ENCODE peak calls at places on chromosomes 16 and 17, in five cellular contexts. J, W, P, L and A are unnamed samples.
A peak's percentile ranks its signal among the peaks of the same experiment; 100 is the strongest.

GRCh38 chr16:66289051-66289680 is 77.3 kb upstream of the CDH5 start:
- DNase-seq in J (no peak), P (no peak), L (no peak), W (peak; percentile 42), A (no peak)

GRCh38 chr17:31509805-31510177 is 118.3 kb downstream of the RAB11FIP4 start:
- DNase-seq in L (no peak), W (no peak), J (no peak), P (no peak), A (no peak)

GRCh38 chr16:2663553-2664521 is 18.5 kb upstream of the KCTD5 start:
- DNase-seq in P (no peak), L (peak; percentile 71), J (no peak), W (no peak), A (no peak)

GRCh38 chr16:78926723-78927200 is 673.8 kb downstream of the MAF start:
- DNase-seq in W (no peak), P (no peak), L (no peak), J (no peak), A (no peak)

GRCh38 chr16:30741461-30741914 is 6.7 kb upstream of the PHKG2 start:
- DNase-seq in L (peak; percentile 91), P (no peak), J (peak; percentile 53), W (no peak), A (no peak)

GRCh38 chr17:12438813-12439586 is 226.7 kb upstream of the MYOCD start:
- DNase-seq in P (no peak), J (no peak), W (no peak), L (no peak), A (no peak)

GRCh38 chr17:19364699-19365498 is 2.4 kb upstream of the B9D1 start:
- DNase-seq in P (no peak), W (no peak), L (peak; percentile 51), J (no peak), A (peak; percentile 52)

GRCh38 chr17:78738245-78738644 is 43.8 kb downstream of the CYTH1 start:
- DNase-seq in J (no peak), W (no peak), P (no peak), L (no peak), A (no peak)

GRCh38 chr16:77789085-77789611 is 784 bp downstream of the VAT1L start:
- DNase-seq in W (no peak), L (peak; percentile 40), P (peak; percentile 44), J (no peak), A (peak; percentile 32)

GRCh38 chr17:82366749-82367148 is 4.8 kb upstream of the UTS2R start:
- DNase-seq in J (no peak), P (no peak), W (no peak), L (no peak), A (no peak)

GRCh38 chr16:31451681-31452351 is 7.5 kb upstream of the ARMC5 start:
- DNase-seq in L (peak; percentile 89), W (no peak), P (peak; percentile 79), J (peak; percentile 53), A (peak; percentile 95)

GRCh38 chr16:88737298-88738166 is 31.2 kb downstream of the CTU2 start:
- DNase-seq in J (peak; percentile 58), P (peak; percentile 81), W (peak; percentile 88), L (peak; percentile 80), A (peak; percentile 44)

GRCh38 chr16:11955713-11956123 is 9.3 kb upstream of the TNFRSF17 start:
- DNase-seq in P (no peak), L (peak; percentile 98), J (no peak), W (no peak), A (no peak)

GRCh38 chr16:57700801-57701551 is 6.4 kb downstream of the DRC7 start:
- DNase-seq in P (peak; percentile 33), W (no peak), L (no peak), J (no peak), A (no peak)

GRCh38 chr16:24191876-24192402 is 64.2 kb upstream of the CACNG3 start:
- DNase-seq in W (no peak), L (no peak), J (no peak), P (no peak), A (no peak)

GRCh38 chr16:85029413-85029794 is 1.8 kb downstream of the KIAA0513 start:
- DNase-seq in J (no peak), W (peak; percentile 62), L (peak; percentile 86), P (no peak), A (no peak)

GRCh38 chr16:78390070-78390469 is 290.6 kb downstream of the WWOX start:
- DNase-seq in J (no peak), W (no peak), L (no peak), P (no peak), A (no peak)

GRCh38 chr17:14015286-14015685 is 54.0 kb upstream of the COX10 start:
- DNase-seq in P (no peak), J (no peak), L (no peak), W (no peak), A (no peak)
- H3K4me3 ChIP-seq in P (no peak overlapping the region), J (no peak overlapping the region), L (no peak overlapping the region), W (no peak overlapping the region), A (no peak overlapping the region)

DNA sequence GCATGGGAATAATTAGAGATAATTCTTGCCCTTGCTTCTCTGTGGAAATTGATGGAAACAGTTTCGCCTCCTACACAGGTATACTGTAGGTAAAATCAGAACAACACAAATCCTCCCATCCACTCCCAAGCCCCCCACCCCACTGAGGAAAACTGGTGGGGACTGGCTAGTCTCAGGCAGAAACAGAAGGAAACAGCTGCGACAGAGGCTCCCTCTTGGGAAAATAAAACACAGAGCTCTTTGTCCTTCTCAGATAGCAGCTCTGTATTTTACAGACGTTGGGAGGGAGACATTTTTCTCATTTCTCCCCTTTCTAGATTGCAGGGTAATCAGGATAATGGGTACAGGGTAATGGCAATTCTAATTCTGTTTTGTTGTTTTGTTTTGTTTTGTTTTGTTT is 1.1 kb downstream of the SLFN13 start:
- DNase-seq in P (peak; percentile 17), W (no peak), L (no peak), J (no peak), A (no peak)
- H3K4me3 ChIP-seq in P (peak overlapping the region; percentile 47), W (no peak overlapping the region), L (no peak overlapping the region), J (no peak overlapping the region), A (no peak overlapping the region)

GRCh38 chr16:75317101-75317522 is 65.7 kb upstream of the BCAR1 start:
- DNase-seq in L (peak; percentile 42), P (no peak), J (no peak), W (no peak), A (no peak)

GRCh38 chr16:75322706-75323105 is 71.3 kb upstream of the BCAR1 start:
- DNase-seq in J (no peak), P (no peak), L (peak; percentile 68), W (no peak), A (no peak)

GRCh38 chr16:75320435-75320834 is 69.0 kb upstream of the BCAR1 start:
- DNase-seq in L (peak; percentile 46), J (no peak), P (peak; percentile 58), W (no peak), A (no peak)

GRCh38 chr16:75318737-75319136 is 67.3 kb upstream of the BCAR1 start:
- DNase-seq in W (no peak), P (no peak), J (no peak), L (no peak), A (no peak)

DNA sequence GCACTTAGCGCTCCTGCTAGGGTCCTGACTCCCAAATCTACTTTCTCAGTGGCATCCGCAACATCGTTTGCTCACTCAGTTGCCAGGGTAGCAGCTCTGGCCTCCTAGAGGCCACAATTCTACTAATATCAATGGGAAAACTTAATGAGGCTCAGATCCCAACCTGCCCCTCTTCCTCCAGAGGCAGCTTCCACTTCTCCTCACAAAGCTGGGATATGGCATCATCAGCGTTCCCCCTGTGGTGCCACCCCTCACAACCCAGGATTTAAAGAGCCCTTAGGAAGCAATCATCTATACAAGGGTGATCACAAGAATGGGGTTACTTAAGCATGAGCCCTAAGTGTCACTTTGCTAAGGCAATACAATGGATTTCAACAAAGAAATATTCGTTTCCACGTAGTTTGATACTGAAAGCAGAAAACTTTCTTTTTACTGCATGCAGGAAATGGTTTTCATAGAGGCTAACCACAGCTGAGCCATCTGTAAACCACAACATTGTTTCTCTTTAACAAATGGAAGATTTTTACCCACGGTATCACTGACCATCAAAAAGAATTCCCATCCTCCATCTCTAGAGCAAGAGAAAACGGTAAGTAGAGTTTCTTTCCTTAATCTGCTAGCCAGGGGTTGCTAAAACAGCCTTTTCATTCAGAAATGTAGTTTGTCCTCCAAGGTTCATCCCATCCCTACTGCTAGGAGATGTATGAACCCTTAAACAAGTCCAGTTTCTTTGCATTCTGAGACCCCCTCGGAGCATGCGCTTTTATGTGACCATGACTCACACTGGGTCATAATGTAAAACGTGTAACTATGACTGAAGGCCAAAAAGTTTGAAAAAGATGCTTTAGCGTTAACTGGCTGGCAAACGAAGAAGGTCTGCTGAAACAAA is 68.3 kb upstream of the BCAR1 start:
- DNase-seq in J (no peak), L (peak; percentile 93), P (no peak), W (no peak), A (no peak)
- H3K4me3 ChIP-seq in J (no peak overlapping the region), L (peak overlapping the region; percentile 70), P (no peak overlapping the region), W (peak overlapping the region; percentile 28), A (no peak overlapping the region)

DNA sequence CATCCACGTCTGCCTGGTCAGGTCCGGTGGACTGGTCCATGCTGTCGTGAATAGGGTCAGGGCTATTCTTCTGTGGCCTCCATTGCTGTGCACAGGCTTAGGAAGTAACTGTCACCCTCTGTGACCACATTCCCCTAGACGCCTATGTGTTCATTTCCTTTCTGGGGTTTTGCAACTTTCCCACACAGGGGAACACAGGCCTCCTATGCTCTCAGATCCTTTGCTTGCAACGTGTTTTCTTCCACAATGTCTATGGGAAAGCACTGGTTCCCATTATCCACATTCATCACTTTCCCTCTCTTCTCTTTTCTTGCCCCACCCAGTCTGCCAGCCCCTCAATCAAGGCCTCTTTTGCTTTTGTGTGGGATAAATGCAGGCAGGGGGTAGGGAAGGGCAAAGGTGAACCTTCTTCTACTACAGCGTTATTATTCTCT is 43.2 kb upstream of the DNAJA2 start:
- DNase-seq in W (peak; percentile 52), P (no peak), L (no peak), J (no peak), A (no peak)
- H3K4me3 ChIP-seq in W (no peak overlapping the region), P (no peak overlapping the region), L (no peak overlapping the region), J (no peak overlapping the region), A (no peak overlapping the region)

DNA sequence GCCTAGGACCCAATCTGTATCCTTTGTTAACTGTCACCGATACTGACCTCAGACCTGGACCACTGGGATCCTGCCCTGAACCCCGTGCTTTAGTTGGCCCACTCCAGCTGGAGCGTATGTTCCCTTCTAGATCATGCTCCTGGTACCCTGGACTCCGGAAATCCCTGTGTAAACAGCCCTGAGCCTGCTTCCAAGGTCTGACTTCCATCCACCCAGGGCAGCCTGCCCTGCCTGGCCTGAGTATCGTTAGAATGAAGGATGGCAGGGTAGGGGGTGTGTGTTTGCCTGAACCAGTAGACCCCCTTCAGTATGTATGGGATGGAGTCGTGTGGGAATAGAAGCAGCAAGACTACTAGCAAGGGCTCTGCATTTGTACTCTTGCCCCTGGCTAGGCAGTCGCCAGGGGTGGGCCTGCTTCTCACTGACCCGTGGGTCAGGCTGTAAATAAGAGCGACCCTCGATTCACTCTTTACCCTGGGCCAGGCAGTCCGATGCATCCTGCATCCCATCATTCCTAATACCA is 691 bp upstream of the TMEM98 start:
- DNase-seq in L (peak; percentile 32), P (no peak), J (no peak), W (no peak), A (no peak)
- H3K4me3 ChIP-seq in L (peak overlapping the region; percentile 85), P (peak overlapping the region; percentile 77), J (peak overlapping the region; percentile 77), W (no peak overlapping the region), A (peak overlapping the region; percentile 46)

GRCh38 chr17:48551206-48551597 is 6.3 kb upstream of the HOXB2 start:
- DNase-seq in P (no peak), L (no peak), W (no peak), J (no peak), A (no peak)
- H3K4me3 ChIP-seq in P (no peak overlapping the region), L (no peak overlapping the region), W (no peak overlapping the region), J (no peak overlapping the region), A (no peak overlapping the region)

GRCh38 chr16:75266738-75267630 is 15.6 kb upstream of the BCAR1 start:
- DNase-seq in P (no peak), L (no peak), J (no peak), W (no peak), A (no peak)
- H3K4me3 ChIP-seq in P (no peak overlapping the region), L (peak overlapping the region; percentile 76), J (peak overlapping the region; percentile 75), W (no peak overlapping the region), A (no peak overlapping the region)